ENCODE peak calls at places on chromosomes 6 and 20, in five cellular contexts. K, A, B, D and Q are unnamed samples.

GRCh38 chr6:220736-221475 is 71.4 kb upstream of the DUSP22 start:
- DNase-seq in K (no peak), A (peak; percentile 38), B (no peak), D (no peak), Q (no peak)

GRCh38 chr6:165726915-165727314 is 63.9 kb upstream of the PDE10A start:
- DNase-seq in K (no peak), A (no peak), B (no peak), D (no peak), Q (no peak)

GRCh38 chr20:62066983-62067433 is 1.3 kb upstream of the TAF4 start:
- DNase-seq in K (no peak), A (no peak), B (no peak), D (no peak), Q (peak; percentile 58)

GRCh38 chr6:7107578-7108195 is at the start of gene RREB1:
- DNase-seq in K (peak; percentile 80), A (peak; percentile 55), B (peak; percentile 43), D (peak; percentile 43), Q (peak; percentile 76)

GRCh38 chr6:96812077-96812703 is 25.1 kb downstream of the GPR63 start:
- DNase-seq in K (no peak), A (no peak), B (no peak), D (no peak), Q (no peak)

GRCh38 chr6:45450132-45450531 is 72.4 kb upstream of the SUPT3H start:
- DNase-seq in K (no peak), A (no peak), B (no peak), D (no peak), Q (no peak)

GRCh38 chr20:36154696-36155628 is at the start of gene EPB41L1:
- DNase-seq in K (no peak), A (no peak), B (no peak), D (no peak), Q (peak; percentile 53)

GRCh38 chr20:41133709-41134361 is 3.5 kb upstream of the PLCG1 start:
- DNase-seq in K (peak; percentile 69), A (peak; percentile 99), B (no peak), D (no peak), Q (no peak)